ENCODE peak calls at places on chromosome 19, in five cellular contexts. H, P, J, S and K are unnamed samples.

GRCh38 chr19:869245-870177 is 10.0 kb downstream of the CFD start:
- DNase-seq in J (peak), P (peak), H (peak), S (no peak), K (no peak)

GRCh38 chr19:18090545-18091216 is 3.9 kb upstream of the IL12RB1 start:
- DNase-seq in P (no peak), S (no peak), J (no peak), H (no peak), K (no peak)

GRCh38 chr19:4390017-4390861 is 10.1 kb downstream of the SH3GL1 start:
- DNase-seq in S (no peak), P (no peak), J (no peak), H (no peak), K (no peak)

GRCh38 chr19:33472696-33473624 is 48.6 kb downstream of the PEPD start:
- DNase-seq in H (peak), S (no peak), P (peak), J (peak), K (no peak)

GRCh38 chr19:45770192-45771101 is 1.4 kb upstream of the SIX5 start:
- DNase-seq in P (peak), H (peak), S (peak), J (peak), K (peak)

GRCh38 chr19:11324748-11325389 is 14.6 kb downstream of the RAB3D start:
- DNase-seq in H (no peak), P (no peak), S (no peak), J (no peak), K (no peak)

GRCh38 chr19:5024282-5024681 is 55.4 kb downstream of the KDM4B start:
- DNase-seq in H (no peak), P (no peak), J (no peak), S (no peak), K (no peak)

GRCh38 chr19:56014765-56015164 is 28.2 kb downstream of the NLRP5 start:
- DNase-seq in P (no peak), S (no peak), H (no peak), J (no peak), K (no peak)

GRCh38 chr19:28633223-28634030 is 579.5 kb downstream of the UQCRFS1 start:
- DNase-seq in P (peak), H (no peak), S (peak), J (no peak), K (no peak)

GRCh38 chr19:7083076-7083956 is 13.8 kb downstream of the ZNF557 start:
- DNase-seq in P (no peak), S (no peak), J (no peak), H (no peak), K (no peak)